ENCODE peak calls at places on chromosome 15, in eight cellular contexts. One of them, this sample, is unnamed. For H3K4me1 and H3K36me3, the result is how much of the 10 kb centered on the place peaks cover.

GRCh38 chr15:26838742-26839460 is 28.0 kb upstream of the GABRA5 start:
- DNase-seq in colonic mucosa: no peak
- DNase-seq in hepatocyte: peak
- DNase-seq in mesenchymal stem cell: no peak
- DNase-seq in right lobe of liver: no peak
- DNase-seq in astrocyte: no peak
- DNase-seq in heart left ventricle: no peak
- DNase-seq in upper lobe of right lung: no peak
- DNase-seq in this sample: peak

GRCh38 chr15:36175781-36176211 is 403.6 kb upstream of the CDIN1 start:
- DNase-seq in right lobe of liver: no peak
- DNase-seq in hepatocyte: no peak
- DNase-seq in mesenchymal stem cell: no peak
- DNase-seq in astrocyte: no peak
- DNase-seq in heart left ventricle: no peak
- DNase-seq in upper lobe of right lung: no peak
- DNase-seq in colonic mucosa: no peak
- DNase-seq in this sample: no peak

GRCh38 chr15:72284781-72285180 is 12.4 kb upstream of the PARP6 start:
- DNase-seq in astrocyte: no peak
- DNase-seq in hepatocyte: no peak
- DNase-seq in mesenchymal stem cell: no peak
- DNase-seq in heart left ventricle: no peak
- DNase-seq in right lobe of liver: no peak
- DNase-seq in upper lobe of right lung: no peak
- DNase-seq in colonic mucosa: no peak
- DNase-seq in this sample: peak

GRCh38 chr15:93865610-93866009 is 365.8 kb upstream of the MCTP2 start:
- DNase-seq in hepatocyte: no peak
- DNase-seq in colonic mucosa: no peak
- DNase-seq in mesenchymal stem cell: no peak
- DNase-seq in right lobe of liver: no peak
- DNase-seq in upper lobe of right lung: no peak
- DNase-seq in astrocyte: no peak
- DNase-seq in heart left ventricle: no peak
- DNase-seq in this sample: peak

GRCh38 chr15:83960192-83960829 is 275.3 kb upstream of the GOLGA6L4 start:
- DNase-seq in right lobe of liver: no peak
- DNase-seq in colonic mucosa: no peak
- DNase-seq in hepatocyte: no peak
- DNase-seq in heart left ventricle: no peak
- DNase-seq in upper lobe of right lung: no peak
- DNase-seq in astrocyte: no peak
- DNase-seq in mesenchymal stem cell: no peak
- DNase-seq in this sample: peak

GRCh38 chr15:57165992-57166391 is 210.3 kb upstream of the CGNL1 start:
- DNase-seq in heart left ventricle: no peak
- DNase-seq in right lobe of liver: no peak
- DNase-seq in astrocyte: peak
- DNase-seq in upper lobe of right lung: no peak
- DNase-seq in mesenchymal stem cell: peak
- DNase-seq in hepatocyte: no peak
- DNase-seq in colonic mucosa: no peak
- DNase-seq in this sample: no peak

GRCh38 chr15:35470441-35470840 is 75.5 kb downstream of the DPH6 start:
- DNase-seq in heart left ventricle: no peak
- DNase-seq in astrocyte: no peak
- DNase-seq in upper lobe of right lung: no peak
- DNase-seq in colonic mucosa: no peak
- DNase-seq in mesenchymal stem cell: no peak
- DNase-seq in right lobe of liver: no peak
- DNase-seq in hepatocyte: no peak
- DNase-seq in this sample: no peak

GRCh38 chr15:52680041-52680391 is 828 bp upstream of the ATOSA start:
- DNase-seq in upper lobe of right lung: no peak
- DNase-seq in mesenchymal stem cell: peak
- DNase-seq in astrocyte: peak
- DNase-seq in heart left ventricle: no peak
- DNase-seq in right lobe of liver: no peak
- DNase-seq in hepatocyte: no peak
- DNase-seq in colonic mucosa: no peak
- DNase-seq in this sample: peak

GRCh38 chr15:33152502-33153109 is 41.9 kb downstream of the FMN1 start:
- DNase-seq in heart left ventricle: no peak
- DNase-seq in mesenchymal stem cell: no peak
- DNase-seq in colonic mucosa: no peak
- DNase-seq in upper lobe of right lung: no peak
- DNase-seq in astrocyte: peak
- DNase-seq in hepatocyte: no peak
- DNase-seq in right lobe of liver: no peak
- DNase-seq in this sample: peak

GRCh38 chr15:69891070-69891491 is 206.6 kb downstream of the TLE3 start:
- DNase-seq in heart left ventricle: no peak
- DNase-seq in right lobe of liver: no peak
- DNase-seq in colonic mucosa: no peak
- DNase-seq in mesenchymal stem cell: no peak
- DNase-seq in astrocyte: no peak
- DNase-seq in hepatocyte: no peak
- DNase-seq in upper lobe of right lung: no peak
- DNase-seq in this sample: no peak

GRCh38 chr15:57283774-57284508 is 92.4 kb upstream of the CGNL1 start:
- DNase-seq in mesenchymal stem cell: peak
- DNase-seq in right lobe of liver: no peak
- DNase-seq in heart left ventricle: no peak
- DNase-seq in upper lobe of right lung: no peak
- DNase-seq in colonic mucosa: no peak
- DNase-seq in hepatocyte: no peak
- DNase-seq in astrocyte: no peak
- DNase-seq in this sample: no peak

GRCh38 chr15:62110000-62110851 is 43.4 kb downstream of the C2CD4A start:
- DNase-seq in heart left ventricle: no peak
- DNase-seq in colonic mucosa: no peak
- DNase-seq in upper lobe of right lung: no peak
- DNase-seq in astrocyte: peak
- DNase-seq in right lobe of liver: peak
- DNase-seq in mesenchymal stem cell: peak
- DNase-seq in hepatocyte: peak
- DNase-seq in this sample: no peak

GRCh38 chr15:48975713-48976419 is 12.1 kb upstream of the SHC4 start:
- DNase-seq in heart left ventricle: peak
- DNase-seq in astrocyte: peak
- DNase-seq in hepatocyte: peak
- DNase-seq in mesenchymal stem cell: peak
- DNase-seq in right lobe of liver: peak
- DNase-seq in colonic mucosa: peak
- DNase-seq in upper lobe of right lung: peak
- DNase-seq in this sample: peak

GRCh38 chr15:37136666-37137065 is 36.3 kb upstream of the MEIS2 start:
- DNase-seq in astrocyte: no peak
- DNase-seq in right lobe of liver: no peak
- DNase-seq in heart left ventricle: no peak
- DNase-seq in colonic mucosa: no peak
- DNase-seq in hepatocyte: no peak
- DNase-seq in upper lobe of right lung: no peak
- DNase-seq in mesenchymal stem cell: no peak
- DNase-seq in this sample: no peak

GRCh38 chr15:85709250-85709649 is 85.5 kb downstream of the KLHL25 start:
- DNase-seq in right lobe of liver: no peak
- DNase-seq in upper lobe of right lung: no peak
- DNase-seq in colonic mucosa: peak
- DNase-seq in hepatocyte: no peak
- DNase-seq in astrocyte: no peak
- DNase-seq in heart left ventricle: no peak
- DNase-seq in mesenchymal stem cell: no peak
- DNase-seq in this sample: no peak

GRCh38 chr15:48811325-48811938 is 563 bp upstream of the CEP152 start:
- DNase-seq in right lobe of liver: no peak
- DNase-seq in mesenchymal stem cell: no peak
- DNase-seq in heart left ventricle: no peak
- DNase-seq in hepatocyte: peak
- DNase-seq in upper lobe of right lung: no peak
- DNase-seq in astrocyte: no peak
- DNase-seq in colonic mucosa: peak
- DNase-seq in this sample: no peak

GRCh38 chr15:71443538-71443937 is 328.3 kb downstream of the THSD4 start:
- DNase-seq in right lobe of liver: peak
- DNase-seq in hepatocyte: peak
- DNase-seq in mesenchymal stem cell: peak
- DNase-seq in heart left ventricle: peak
- DNase-seq in astrocyte: no peak
- DNase-seq in colonic mucosa: peak
- DNase-seq in upper lobe of right lung: peak
- DNase-seq in this sample: peak

GRCh38 chr15:79401301-79401700 is 30.8 kb upstream of the MINAR1 start:
- DNase-seq in right lobe of liver: no peak
- DNase-seq in astrocyte: no peak
- DNase-seq in hepatocyte: no peak
- DNase-seq in mesenchymal stem cell: no peak
- DNase-seq in heart left ventricle: no peak
- DNase-seq in colonic mucosa: no peak
- DNase-seq in upper lobe of right lung: no peak
- DNase-seq in this sample: no peak

GRCh38 chr15:83854314-83854713 is 200.4 kb downstream of the ADAMTSL3 start:
- DNase-seq in heart left ventricle: no peak
- DNase-seq in upper lobe of right lung: no peak
- DNase-seq in astrocyte: no peak
- DNase-seq in right lobe of liver: no peak
- DNase-seq in hepatocyte: no peak
- DNase-seq in colonic mucosa: no peak
- DNase-seq in mesenchymal stem cell: no peak
- DNase-seq in this sample: no peak

GRCh38 chr15:72201346-72202029 is 3.9 kb upstream of the GRAMD2A start:
- DNase-seq in colonic mucosa: no peak
- DNase-seq in astrocyte: no peak
- DNase-seq in upper lobe of right lung: no peak
- DNase-seq in hepatocyte: no peak
- DNase-seq in mesenchymal stem cell: no peak
- DNase-seq in heart left ventricle: no peak
- DNase-seq in right lobe of liver: no peak
- DNase-seq in this sample: peak

GRCh38 chr15:80999623-81000036 is 1.1 kb upstream of the TLNRD1 start:
- DNase-seq in right lobe of liver: no peak
- DNase-seq in heart left ventricle: peak
- DNase-seq in colonic mucosa: peak
- DNase-seq in hepatocyte: no peak
- DNase-seq in upper lobe of right lung: no peak
- DNase-seq in astrocyte: no peak
- DNase-seq in mesenchymal stem cell: no peak
- DNase-seq in this sample: no peak
- H3K27ac ChIP-seq in right lobe of liver: peak
- H3K27ac ChIP-seq in heart left ventricle: peak
- H3K27ac ChIP-seq in colonic mucosa: peak
- H3K27ac ChIP-seq in hepatocyte: peak
- H3K27ac ChIP-seq in upper lobe of right lung: peak
- H3K27ac ChIP-seq in astrocyte: no peak
- H3K27ac ChIP-seq in mesenchymal stem cell: no peak
- H3K27ac ChIP-seq in this sample: no peak

GRCh38 chr15:78210349-78210717 is 24.0 kb downstream of the ACSBG1 start:
- DNase-seq in colonic mucosa: peak
- DNase-seq in mesenchymal stem cell: peak
- DNase-seq in astrocyte: no peak
- DNase-seq in upper lobe of right lung: no peak
- DNase-seq in right lobe of liver: no peak
- DNase-seq in hepatocyte: no peak
- DNase-seq in heart left ventricle: no peak
- DNase-seq in this sample: no peak
- H3K4me1 ChIP-seq in colonic mucosa: under half
- H3K4me1 ChIP-seq in mesenchymal stem cell: under half
- H3K4me1 ChIP-seq in astrocyte: under half
- H3K4me1 ChIP-seq in upper lobe of right lung: under half
- H3K4me1 ChIP-seq in right lobe of liver: under half
- H3K4me1 ChIP-seq in hepatocyte: under half
- H3K4me1 ChIP-seq in heart left ventricle: under half
- H3K4me1 ChIP-seq in this sample: half or more

DNA sequence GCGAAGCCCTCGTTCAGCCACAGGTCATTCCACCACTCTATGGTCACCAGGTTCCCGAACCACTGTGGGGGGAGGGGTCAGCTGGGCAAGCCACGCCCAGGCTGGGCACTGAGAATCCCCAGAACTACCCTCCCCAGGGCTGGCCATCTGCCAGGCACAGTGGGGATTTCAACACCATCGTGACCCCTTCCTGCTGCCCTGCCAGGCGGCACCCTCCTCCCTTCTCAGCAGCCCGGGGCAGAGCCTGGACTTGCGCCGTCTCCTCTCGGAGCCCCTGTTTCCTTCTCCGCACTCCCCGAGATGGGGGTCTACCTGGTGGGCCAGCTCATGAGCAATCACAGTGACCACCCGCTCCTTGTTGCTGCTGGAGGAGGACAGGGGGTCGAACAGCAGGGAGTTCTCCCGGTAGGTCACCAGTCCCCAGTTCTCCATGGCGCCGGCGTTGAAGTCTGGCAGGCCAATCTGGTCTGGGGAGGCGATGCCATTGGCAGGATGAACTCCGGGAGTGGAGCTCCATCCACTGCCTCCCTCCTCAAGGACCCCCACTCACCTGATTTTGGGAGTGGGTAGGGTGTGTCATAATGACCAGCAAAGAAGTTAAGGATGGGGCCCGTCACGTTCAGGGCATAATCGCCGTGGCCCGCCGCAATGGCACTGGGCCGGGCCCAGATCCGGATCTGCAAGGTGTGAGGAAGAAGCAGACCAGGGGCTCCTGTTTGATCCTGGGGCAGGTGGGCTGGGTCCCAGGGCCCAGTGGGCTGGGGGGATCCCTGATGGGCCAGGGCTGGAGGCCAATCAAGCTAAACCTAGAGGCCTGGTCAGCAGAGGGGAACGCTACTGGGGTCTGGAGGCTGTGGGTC is 10.5 kb downstream of the ANPEP start:
- DNase-seq in mesenchymal stem cell: no peak
- DNase-seq in hepatocyte: no peak
- DNase-seq in upper lobe of right lung: no peak
- DNase-seq in heart left ventricle: no peak
- DNase-seq in colonic mucosa: no peak
- DNase-seq in right lobe of liver: peak
- DNase-seq in astrocyte: no peak
- DNase-seq in this sample: no peak
- H3K36me3 ChIP-seq in mesenchymal stem cell: half or more
- H3K36me3 ChIP-seq in hepatocyte: under half
- H3K36me3 ChIP-seq in upper lobe of right lung: under half
- H3K36me3 ChIP-seq in heart left ventricle: under half
- H3K36me3 ChIP-seq in colonic mucosa: under half
- H3K36me3 ChIP-seq in right lobe of liver: under half
- H3K36me3 ChIP-seq in astrocyte: under half
- H3K36me3 ChIP-seq in this sample: under half

DNA sequence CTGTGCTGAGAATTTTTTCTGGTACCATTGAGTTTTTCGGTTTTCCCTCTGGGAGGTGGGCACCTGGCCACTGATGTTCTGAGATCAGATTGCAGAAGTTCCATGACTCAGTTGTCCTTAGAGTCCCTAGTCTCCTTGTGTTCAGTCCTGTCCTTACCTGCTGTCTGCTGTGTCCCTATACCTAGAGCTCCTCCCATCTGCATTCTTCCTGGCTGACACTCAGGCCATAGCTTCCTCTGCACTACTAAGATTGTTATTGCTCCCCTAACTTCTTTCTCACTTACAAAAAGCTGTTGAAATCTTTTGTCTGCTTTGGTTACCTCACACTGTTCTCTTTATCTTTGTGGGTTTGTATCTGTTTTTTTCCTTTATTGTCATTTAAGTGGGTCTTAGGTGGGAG is 13.2 kb downstream of the USP3 start:
- DNase-seq in colonic mucosa: no peak
- DNase-seq in upper lobe of right lung: no peak
- DNase-seq in astrocyte: no peak
- DNase-seq in right lobe of liver: no peak
- DNase-seq in mesenchymal stem cell: no peak
- DNase-seq in hepatocyte: peak
- DNase-seq in heart left ventricle: no peak
- DNase-seq in this sample: no peak
- H3K27ac ChIP-seq in colonic mucosa: no peak
- H3K27ac ChIP-seq in upper lobe of right lung: no peak
- H3K27ac ChIP-seq in astrocyte: no peak
- H3K27ac ChIP-seq in right lobe of liver: no peak
- H3K27ac ChIP-seq in mesenchymal stem cell: peak
- H3K27ac ChIP-seq in hepatocyte: no peak
- H3K27ac ChIP-seq in heart left ventricle: no peak
- H3K27ac ChIP-seq in this sample: no peak

This sample was measured in SJCRH30.